ENCODE peak calls at places on chromosome 17, in nine cellular contexts. L is Right ventricle myocardium superior, Z is hippocampal formation, T is astrocyte of the spinal cord, R is HCT116, W is HEK293T, P is colonic mucosa, N is cardiac fibroblast, Y is osteocyte. X is an unnamed sample.

GRCh38 chr17:45225051-45225700 is 3.5 kb downstream of the FMNL1 start:
- DNase-seq in L (peak; percentile 61), W (no peak), N (no peak), R (no peak), P (no peak), Y (no peak), Z (no peak), T (no peak), X (no peak)

GRCh38 chr17:19418312-19418992 is 7.4 kb downstream of the RNF112 start:
- DNase-seq in Y (no peak), N (peak; percentile 81), W (no peak), Z (no peak), T (peak; percentile 67), R (no peak), L (no peak), P (peak; percentile 24), X (no peak)

GRCh38 chr17:39365872-39366271 is 35.6 kb downstream of the FBXL20 start:
- DNase-seq in Z (no peak), T (no peak), R (no peak), L (no peak), Y (no peak), N (no peak), W (no peak), P (no peak), X (no peak)

GRCh38 chr17:72349011-72349410 is 228.2 kb downstream of the SOX9 start:
- DNase-seq in Y (no peak), Z (no peak), N (no peak), P (no peak), T (no peak), L (no peak), W (no peak), R (no peak), X (no peak)

GRCh38 chr17:74736423-74737298 is at the start of gene RAB37:
- DNase-seq in N (peak; percentile 47), P (peak; percentile 58), Y (no peak), R (peak; percentile 47), Z (no peak), W (no peak), T (no peak), L (peak; percentile 78), X (peak; percentile 76)

GRCh38 chr17:76182016-76182764 is 41.1 kb upstream of the FOXJ1 start:
- DNase-seq in L (peak; percentile 92), P (peak; percentile 94), R (peak; percentile 99), N (peak; percentile 95), T (peak; percentile 86), Y (peak; percentile 94), W (peak; percentile 91), Z (peak; percentile 75), X (peak; percentile 88)

GRCh38 chr17:67602974-67603373 is 114.8 kb upstream of the NOL11 start:
- DNase-seq in T (peak; percentile 46), Z (no peak), P (peak; percentile 22), N (peak; percentile 59), R (peak; percentile 56), W (peak; percentile 54), Y (no peak), L (no peak), X (peak; percentile 36)

GRCh38 chr17:72135546-72136325 is 14.9 kb downstream of the SOX9 start:
- DNase-seq in Y (no peak), T (no peak), Z (no peak), N (no peak), L (no peak), P (no peak), W (no peak), R (no peak), X (no peak)

GRCh38 chr17:48541574-48542113 is 3.3 kb downstream of the HOXB2 start:
- DNase-seq in Y (no peak), T (peak; percentile 77), W (no peak), Z (no peak), P (no peak), N (peak; percentile 75), L (peak; percentile 81), R (no peak), X (no peak)

X was measured in SK-N-DZ.